ENCODE peak calls at places on chromosomes 1 and 21, in seven cellular contexts. B is AG10803, T is PC-3, V is mucosa of descending colon, S is GM23248, L is body of pancreas, X is hepatocyte. K is an unnamed sample.
A peak's percentile ranks its signal among the peaks of the same experiment; 100 is the strongest.

GRCh38 chr1:47612816-47613215 is 175.0 kb downstream of the FOXD2 start:
- DNase-seq in V (no peak), T (no peak), X (no peak), S (no peak), B (no peak), L (no peak), K (no peak)

GRCh38 chr1:16459503-16459902 is 19.0 kb downstream of the NECAP2 start:
- DNase-seq in S (no peak), L (no peak), B (no peak), V (no peak), T (no peak), X (no peak), K (no peak)

GRCh38 chr21:36454706-36455105 is 25.2 kb downstream of the CLDN14 start:
- DNase-seq in L (no peak), T (no peak), B (no peak), V (no peak), X (no peak), S (no peak), K (no peak)

GRCh38 chr1:59026472-59026948 is 242.7 kb upstream of the JUN start:
- DNase-seq in B (peak; percentile 99), S (peak; percentile 94), V (no peak), T (peak; percentile 64), L (no peak), X (no peak), K (no peak)

GRCh38 chr1:84156210-84156621 is 12.1 kb downstream of the PRKACB start:
- DNase-seq in T (peak; percentile 94), B (peak; percentile 63), L (no peak), X (no peak), V (no peak), S (peak; percentile 72), K (no peak)

GRCh38 chr1:29271724-29272123 is 35.4 kb downstream of the PTPRU start:
- DNase-seq in V (peak; percentile 91), B (peak; percentile 84), S (peak; percentile 75), L (peak; percentile 78), T (peak; percentile 96), X (peak; percentile 81), K (peak; percentile 87)

GRCh38 chr1:31789259-31790065 is 25.3 kb upstream of the ADGRB2 start:
- DNase-seq in B (peak; percentile 89), L (peak; percentile 94), S (peak; percentile 92), T (peak; percentile 91), X (peak; percentile 97), V (peak; percentile 99), K (peak; percentile 98)

GRCh38 chr1:91234181-91234580 is 170.5 kb downstream of the HFM1 start:
- DNase-seq in T (no peak), V (no peak), L (no peak), X (no peak), S (no peak), B (no peak), K (no peak)

DNA sequence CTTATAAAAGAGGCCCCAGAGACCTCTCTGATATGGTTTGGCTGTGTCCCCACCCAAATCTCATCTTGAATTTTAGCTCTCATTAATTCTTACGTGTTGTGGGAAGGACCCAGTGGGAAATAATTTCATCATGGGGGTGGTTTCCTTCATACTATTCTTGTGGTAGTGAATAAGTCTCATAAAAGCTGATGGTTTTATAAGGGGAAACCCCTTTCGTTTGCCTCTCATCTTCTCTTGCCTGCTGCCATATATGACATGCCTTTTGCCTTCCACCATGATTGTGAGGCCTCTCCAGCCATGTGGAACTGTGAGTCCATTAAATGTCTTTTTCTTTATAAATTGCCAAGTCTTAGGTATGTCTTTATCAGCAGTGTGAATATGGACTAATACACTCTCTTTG is 22.5 kb upstream of the NEK7 start:
- DNase-seq in T (no peak), L (no peak), V (no peak), S (no peak), X (no peak), B (no peak), K (no peak)
- H3K4me3 ChIP-seq in T (no peak overlapping the region), L (no peak overlapping the region), V (no peak overlapping the region), S (no peak overlapping the region), X (no peak overlapping the region), B (no peak overlapping the region), K (no peak overlapping the region)

GRCh38 chr1:8015809-8016165 is 10.3 kb downstream of the ERRFI1 start:
- DNase-seq in T (peak; percentile 26), L (peak; percentile 63), S (peak; percentile 33), V (no peak), X (no peak), B (peak; percentile 48), K (no peak)
- H3K4me3 ChIP-seq in T (peak overlapping the region; percentile 8), L (no peak overlapping the region), S (peak overlapping the region; percentile 3), V (no peak overlapping the region), X (no peak overlapping the region), B (no peak overlapping the region), K (no peak overlapping the region)

DNA sequence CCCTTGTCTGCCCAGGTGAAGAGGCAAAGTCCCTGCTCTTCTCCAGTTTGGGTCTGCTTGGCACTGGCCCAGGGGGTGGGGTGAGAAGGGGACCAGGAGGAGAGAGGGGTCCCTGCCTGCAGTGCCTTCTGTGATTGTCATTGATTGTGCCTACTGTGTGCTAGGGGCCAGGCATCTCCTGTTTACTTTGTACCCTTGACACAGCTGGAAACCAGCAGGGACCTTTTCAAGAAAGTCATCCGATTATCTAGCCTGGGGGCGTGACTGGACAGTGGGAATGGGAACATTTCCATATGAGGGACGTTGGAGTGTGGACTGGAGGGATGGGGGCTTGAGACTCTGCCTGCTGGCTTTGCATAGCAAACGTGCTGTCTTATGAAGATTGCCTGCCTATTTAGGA is 19.8 kb upstream of the DMBX1 start:
- DNase-seq in L (no peak), S (no peak), B (no peak), V (no peak), X (no peak), T (no peak), K (no peak)
- H3K4me3 ChIP-seq in L (no peak overlapping the region), S (no peak overlapping the region), B (no peak overlapping the region), V (no peak overlapping the region), X (no peak overlapping the region), T (no peak overlapping the region), K (no peak overlapping the region)

GRCh38 chr1:154962795-154963330 is 1.3 kb upstream of the PYGO2 start:
- DNase-seq in S (no peak), V (no peak), L (no peak), X (no peak), B (no peak), T (no peak), K (no peak)
- H3K4me3 ChIP-seq in S (peak overlapping the region; percentile 79), V (no peak overlapping the region), L (no peak overlapping the region), X (peak overlapping the region; percentile 99), B (peak overlapping the region; percentile 72), T (peak overlapping the region; percentile 71), K (peak overlapping the region; percentile 84)

DNA sequence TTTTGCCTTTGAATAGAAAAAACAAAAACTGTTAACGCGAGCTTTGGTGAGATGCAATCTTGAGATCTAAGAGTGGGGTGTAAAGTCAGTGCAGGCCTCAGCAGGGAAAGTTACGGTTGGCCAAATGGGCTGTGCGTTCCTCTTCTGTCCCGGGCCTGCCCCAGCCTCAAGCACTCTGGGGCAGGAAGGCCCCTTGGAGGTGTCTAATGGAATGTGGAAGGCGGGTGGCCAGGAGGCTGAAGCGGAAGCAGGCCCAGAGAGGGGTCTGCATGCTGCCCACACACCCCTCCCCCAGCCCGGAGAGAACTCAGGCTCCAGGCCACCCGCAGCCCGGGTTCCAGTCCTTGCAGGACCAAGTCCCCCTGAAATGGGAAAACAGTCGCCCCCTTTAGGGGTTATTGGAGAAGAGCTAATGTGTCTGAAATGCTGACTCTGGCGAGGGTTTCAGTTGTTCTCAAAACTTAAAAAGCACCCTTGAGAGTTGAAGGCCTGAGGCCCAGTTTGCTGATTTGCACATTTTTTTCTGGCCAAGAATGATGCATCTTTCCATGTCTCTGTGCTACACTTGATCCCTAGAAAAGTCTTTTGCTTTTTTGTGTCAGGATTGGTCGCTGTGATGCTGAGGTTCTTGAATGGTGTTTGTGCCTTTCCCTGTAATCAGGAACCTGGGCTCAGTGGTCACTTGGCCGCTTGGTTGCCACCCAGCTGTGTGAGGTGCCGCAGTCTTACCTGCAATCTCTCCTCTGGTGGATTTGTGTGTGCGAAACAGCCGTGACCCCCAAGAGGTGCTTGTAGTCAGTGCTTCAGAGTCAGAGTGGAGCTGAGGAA is 2.0 kb downstream of the COL18A1 start:
- DNase-seq in L (peak; percentile 20), V (no peak), B (no peak), S (peak; percentile 10), T (no peak), X (no peak), K (no peak)
- H3K4me3 ChIP-seq in L (no peak overlapping the region), V (no peak overlapping the region), B (no peak overlapping the region), S (no peak overlapping the region), T (peak overlapping the region; percentile 68), X (no peak overlapping the region), K (peak overlapping the region; percentile 61)

GRCh38 chr1:202643397-202644218 is 66.6 kb downstream of the SYT2 start:
- DNase-seq in V (no peak), B (no peak), S (peak; percentile 27), T (no peak), X (peak; percentile 21), L (no peak), K (no peak)
- H3K4me3 ChIP-seq in V (no peak overlapping the region), B (no peak overlapping the region), S (no peak overlapping the region), T (no peak overlapping the region), X (peak overlapping the region; percentile 39), L (no peak overlapping the region), K (peak overlapping the region; percentile 39)

GRCh38 chr1:242427519-242427918 is 97.0 kb downstream of the PLD5 start:
- DNase-seq in X (no peak), T (no peak), B (no peak), V (no peak), S (no peak), L (no peak), K (no peak)

GRCh38 chr1:242430956-242431355 is 93.5 kb downstream of the PLD5 start:
- DNase-seq in T (no peak), S (no peak), L (no peak), B (no peak), X (no peak), V (no peak), K (no peak)

GRCh38 chr1:242428403-242429190 is 95.9 kb downstream of the PLD5 start:
- DNase-seq in B (no peak), S (no peak), T (no peak), L (no peak), X (no peak), V (no peak), K (no peak)

GRCh38 chr1:242426271-242426905 is 98.1 kb downstream of the PLD5 start:
- DNase-seq in X (no peak), L (no peak), T (no peak), V (no peak), B (no peak), S (no peak), K (no peak)

GRCh38 chr1:242425232-242425631 is 99.3 kb downstream of the PLD5 start:
- DNase-seq in T (peak; percentile 77), X (no peak), V (no peak), B (no peak), L (no peak), S (peak; percentile 10), K (no peak)
- H3K4me3 ChIP-seq in T (no peak overlapping the region), X (no peak overlapping the region), V (no peak overlapping the region), B (no peak overlapping the region), L (no peak overlapping the region), S (no peak overlapping the region), K (no peak overlapping the region)